ENCODE peak calls at places on chromosomes 11 and 22, in five cellular contexts. F is psoas muscle, G is AG09319, I is AG04450, M is esophagus squamous epithelium. H is an unnamed sample.
A peak's percentile ranks its signal among the peaks of the same experiment; 100 is the strongest.

GRCh38 chr11:70247710-70248072 is 22.8 kb upstream of the PPFIA1 start:
- DNase-seq in M (no peak), G (no peak), F (peak; percentile 71), I (no peak), H (no peak)

GRCh38 chr11:26783997-26784396 is 62.1 kb upstream of the SLC5A12 start:
- DNase-seq in I (no peak), M (no peak), F (no peak), G (no peak), H (no peak)

GRCh38 chr11:69460540-69461257 is 20.8 kb upstream of the LINC01488 start:
- DNase-seq in I (peak; percentile 47), F (no peak), M (no peak), G (no peak), H (no peak)

GRCh38 chr22:48800036-48800885 is 1027.4 kb downstream of the BRD1 start:
- DNase-seq in M (no peak), G (no peak), I (no peak), F (no peak), H (no peak)

GRCh38 chr22:23107487-23108323 is 34.1 kb downstream of the RSPH14 start:
- DNase-seq in F (no peak), I (no peak), M (no peak), G (no peak), H (no peak)

GRCh38 chr11:12755510-12755909 is 81.3 kb downstream of the TEAD1 start:
- DNase-seq in I (no peak), F (no peak), G (no peak), M (no peak), H (no peak)

GRCh38 chr22:37224757-37225420 is 12.6 kb upstream of the SSTR3 start:
- DNase-seq in G (no peak), I (no peak), F (no peak), M (no peak), H (no peak)

GRCh38 chr22:49934891-49935557 is 16.6 kb downstream of the CRELD2 start:
- DNase-seq in F (peak; percentile 92), G (peak; percentile 39), I (no peak), M (no peak), H (no peak)

GRCh38 chr11:76769645-76770586 is 13.2 kb upstream of the TSKU start:
- DNase-seq in I (no peak), F (no peak), G (no peak), M (no peak), H (no peak)

GRCh38 chr11:82507288-82507687 is 226.4 kb downstream of the FAM181B start:
- DNase-seq in M (no peak), I (no peak), G (no peak), F (no peak), H (no peak)

GRCh38 chr11:70660889-70661197 is 262.5 kb downstream of the CTTN start:
- DNase-seq in G (no peak), M (no peak), I (no peak), F (no peak), H (no peak)

GRCh38 chr22:41598081-41598480 is 8.4 kb upstream of the PMM1 start:
- DNase-seq in M (no peak), G (no peak), I (no peak), F (no peak), H (no peak)

GRCh38 chr22:39254789-39255298 is 10.1 kb upstream of the PDGFB start:
- DNase-seq in G (no peak), M (no peak), I (no peak), F (peak; percentile 59), H (peak; percentile 21)

GRCh38 chr11:47714554-47715081 is 551 bp downstream of the AGBL2 start:
- DNase-seq in I (no peak), F (peak; percentile 26), M (no peak), G (no peak), H (no peak)

GRCh38 chr22:48724899-48725298 is 1102.8 kb downstream of the BRD1 start:
- DNase-seq in M (no peak), G (no peak), I (no peak), F (no peak), H (no peak)

GRCh38 chr11:109267293-109268095 is 154.5 kb upstream of the C11orf87 start:
- DNase-seq in G (no peak), M (no peak), F (no peak), I (no peak), H (no peak)

GRCh38 chr11:33835143-33835878 is 56.6 kb downstream of the LMO2 start:
- DNase-seq in M (no peak), G (peak; percentile 14), F (no peak), I (peak; percentile 13), H (peak; percentile 53)
- TF ChIP-seq CTCF in M (no peak), G (peak; percentile 24), F (no peak), I (peak; percentile 36), H (no peak)

GRCh38 chr11:65857500-65858353 is at the start of gene CFL1:
- DNase-seq in M (peak; percentile 87), F (peak; percentile 99), I (peak; percentile 96), G (peak; percentile 94), H (peak; percentile 85)
- TF ChIP-seq CTCF in M (no peak), F (no peak), I (no peak), G (no peak), H (no peak)

DNA sequence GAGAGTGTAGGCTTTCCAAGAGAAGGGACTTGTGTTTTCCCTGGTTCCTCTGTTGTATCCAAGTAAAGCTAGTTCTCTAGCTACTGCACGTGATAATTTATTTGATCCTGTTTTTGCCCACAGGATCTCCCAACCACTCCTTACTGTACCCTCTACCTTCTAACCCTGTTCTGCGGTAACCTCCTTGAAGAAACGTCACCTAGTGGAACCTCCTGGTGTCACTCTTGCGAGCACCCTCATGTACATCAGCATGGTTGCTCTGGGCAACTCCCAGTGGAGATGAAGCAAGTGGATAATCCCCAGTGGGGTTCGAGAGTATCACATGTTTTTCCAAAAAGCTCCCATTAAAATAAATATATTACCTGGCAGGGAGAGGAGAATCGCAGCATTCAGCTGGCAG is 108.9 kb upstream of the CLMP start:
- DNase-seq in I (no peak), F (no peak), M (no peak), G (no peak), H (no peak)
- TF ChIP-seq CTCF in I (no peak), F (no peak), M (no peak), G (no peak), H (no peak)

DNA sequence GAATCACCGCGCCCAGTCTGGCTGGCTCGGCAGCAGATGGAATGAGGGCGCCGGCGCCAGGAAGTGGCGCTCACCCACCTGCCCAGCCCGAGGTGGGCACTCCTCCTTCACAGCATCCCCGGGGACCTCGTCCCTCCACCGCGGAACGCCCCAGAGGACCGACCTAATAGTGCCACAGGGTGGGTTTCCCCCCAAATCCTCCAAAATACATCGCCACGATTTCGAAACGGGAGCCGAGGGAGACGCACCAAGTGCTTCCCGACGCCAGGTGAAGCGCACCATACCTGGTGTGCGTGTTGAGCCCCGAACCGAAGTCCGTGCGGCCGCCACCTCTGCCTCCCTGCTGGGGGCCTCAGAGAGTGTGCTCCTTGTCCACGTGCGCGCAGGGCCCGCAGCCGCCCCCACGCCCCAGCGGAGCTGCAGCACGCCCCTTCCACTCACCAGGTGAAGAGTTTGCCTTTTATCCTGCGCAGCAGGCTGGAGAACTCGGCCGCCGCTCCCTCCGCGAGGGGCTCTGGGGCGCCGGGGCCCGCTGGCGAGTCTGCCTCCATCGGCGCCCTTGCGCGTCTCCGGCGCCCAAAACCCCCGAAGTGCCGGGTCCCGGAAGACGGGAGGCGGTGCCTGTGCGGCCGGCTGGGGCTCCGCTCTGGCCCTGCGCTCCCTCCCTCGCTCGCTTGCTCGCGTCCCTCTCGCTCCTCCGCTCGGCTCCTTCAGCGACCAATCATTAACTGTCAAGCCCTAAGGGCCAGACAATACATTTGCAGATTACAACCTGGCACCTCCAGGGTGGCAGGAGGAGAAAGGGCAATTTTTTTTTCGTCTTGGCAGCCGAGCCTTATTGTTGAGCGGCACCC is at the start of gene SLC35F2:
- DNase-seq in I (no peak), G (no peak), F (peak; percentile 42), M (no peak), H (no peak)
- TF ChIP-seq CTCF in I (peak; percentile 2), G (no peak), F (no peak), M (no peak), H (no peak)

GRCh38 chr11:44747339-44747738 is 20.6 kb downstream of the TSPAN18 start:
- DNase-seq in I (no peak), M (no peak), G (peak; percentile 61), F (no peak), H (no peak)
- TF ChIP-seq CTCF in I (no peak), M (no peak), G (no peak), F (no peak), H (no peak)

DNA sequence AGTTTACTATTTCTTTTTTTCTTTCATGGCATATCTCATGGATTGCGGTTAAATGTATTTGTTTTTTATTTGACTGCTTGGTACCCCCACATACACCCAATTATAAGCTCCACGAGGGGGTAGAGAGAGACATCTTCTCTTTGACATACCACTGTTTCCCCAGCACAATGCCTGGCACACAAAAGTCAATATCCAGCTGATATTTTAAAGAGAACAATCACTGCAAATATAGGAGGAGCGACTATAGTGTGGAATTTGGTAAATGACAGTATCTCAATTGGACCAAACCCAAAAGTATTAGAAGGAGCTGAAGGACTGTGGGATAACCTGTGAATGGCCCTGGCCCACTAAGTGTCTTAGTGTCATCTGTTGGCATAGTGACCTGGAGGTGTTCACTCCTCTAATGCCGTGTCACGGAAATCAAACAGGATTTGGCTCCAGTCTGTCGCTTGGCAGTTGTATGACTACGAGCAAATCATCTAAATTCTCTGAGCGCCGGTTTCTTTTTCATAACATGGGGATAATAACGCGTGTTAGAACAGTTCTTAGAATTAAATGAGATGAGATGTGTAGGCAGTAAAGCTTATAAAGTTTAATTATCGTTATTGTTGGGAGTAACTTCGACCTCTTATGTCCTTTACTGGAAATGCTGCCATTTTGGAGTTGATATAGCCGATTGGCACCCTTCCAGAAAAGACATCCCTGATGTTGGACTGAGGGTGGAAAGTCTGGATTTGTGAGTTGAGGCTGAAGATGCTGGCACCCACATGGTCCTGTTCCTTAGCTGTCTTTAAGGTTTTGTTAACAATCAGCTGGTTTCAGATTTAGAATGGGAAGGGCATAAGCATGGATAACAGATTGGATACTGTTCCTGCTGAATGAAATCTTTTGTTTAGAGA is 144.5 kb downstream of the DBX1 start:
- DNase-seq in G (no peak), F (no peak), M (no peak), I (no peak), H (no peak)
- TF ChIP-seq CTCF in G (no peak), F (no peak), M (no peak), I (no peak), H (no peak)

DNA sequence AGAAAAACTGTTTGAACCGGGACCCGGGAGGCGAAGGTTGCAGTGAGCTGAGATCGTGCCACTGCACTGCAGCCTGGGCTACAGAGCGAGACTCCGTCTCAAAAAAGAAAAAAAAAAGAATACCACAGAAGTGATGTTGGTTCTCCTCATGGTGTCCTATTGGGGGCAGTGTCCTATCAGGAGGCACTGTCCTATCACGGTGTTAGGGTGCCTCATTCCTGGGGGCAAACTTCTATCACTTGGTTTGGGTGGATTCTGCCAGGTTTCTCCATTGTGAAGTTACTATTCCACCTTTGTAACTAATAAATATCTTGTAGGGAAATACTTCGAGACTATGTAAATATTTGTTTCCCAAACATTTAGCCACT is 19.6 kb downstream of the PRR14L start:
- DNase-seq in F (no peak), I (no peak), M (no peak), G (no peak), H (no peak)
- TF ChIP-seq CTCF in F (no peak), I (no peak), M (no peak), G (no peak), H (no peak)

GRCh38 chr11:102879801-102880200 is 5.0 kb upstream of the MMP12 start:
- DNase-seq in M (no peak), G (no peak), F (no peak), I (no peak), H (no peak)
- TF ChIP-seq CTCF in M (no peak), G (no peak), F (no peak), I (no peak), H (no peak)

H was measured in AG04449.